ENCODE peak calls at places on chromosomes 1 and 21, in seven cellular contexts. R is mesenchymal stem cell, Y is H9, V is IMR-90, F is mesendoderm, K is trophoblast cell, M is H1. B is an unnamed sample.

GRCh38 chr1:181318858-181319235 is 164.5 kb upstream of the CACNA1E start:
- DNase-seq in R (no peak), Y (peak), V (peak), F (peak), K (no peak), M (no peak), B (no peak)

GRCh38 chr21:42555756-42556438 is 42.2 kb downstream of the SLC37A1 start:
- DNase-seq in R (no peak), Y (no peak), V (no peak), F (no peak), K (no peak), M (no peak), B (no peak)

GRCh38 chr1:63984257-63984626 is 210.4 kb downstream of the ROR1 start:
- DNase-seq in R (peak), Y (no peak), V (peak), F (no peak), K (no peak), M (no peak), B (no peak)

GRCh38 chr21:28138272-28138671 is 854.4 kb downstream of the LTN1 start:
- DNase-seq in R (peak), Y (no peak), V (peak), F (no peak), K (no peak), M (no peak), B (no peak)

GRCh38 chr1:183989078-183989577 is 48.4 kb downstream of the COLGALT2 start:
- DNase-seq in R (peak), Y (no peak), V (peak), F (peak), K (peak), M (no peak), B (no peak)

GRCh38 chr1:150146853-150147542 is 2.7 kb upstream of the PLEKHO1 start:
- DNase-seq in R (no peak), Y (peak), V (no peak), F (no peak), K (no peak), M (peak), B (no peak)

GRCh38 chr1:110171134-110171733 is 20.9 kb downstream of the SLC6A17 start:
- DNase-seq in R (no peak), Y (no peak), V (no peak), F (no peak), K (no peak), M (no peak), B (no peak)

GRCh38 chr1:5570931-5571330 is 421.3 kb downstream of the NPHP4 start:
- DNase-seq in R (no peak), Y (no peak), V (no peak), F (no peak), K (no peak), M (no peak), B (no peak)

GRCh38 chr1:15932612-15933011 is 43.3 kb downstream of the ZBTB17 start:
- DNase-seq in R (no peak), Y (no peak), V (no peak), F (no peak), K (no peak), M (no peak), B (no peak)

GRCh38 chr1:182193908-182194550 is 132.5 kb upstream of the ZNF648 start:
- DNase-seq in R (peak), Y (no peak), V (peak), F (no peak), K (peak), M (no peak), B (no peak)

GRCh38 chr1:114510235-114511047 is 562 bp downstream of the TRIM33 start:
- DNase-seq in R (peak), Y (peak), V (peak), F (peak), K (peak), M (peak), B (peak)

GRCh38 chr21:29237110-29238051 is 61.3 kb upstream of the BACH1 start:
- DNase-seq in R (no peak), Y (no peak), V (no peak), F (no peak), K (peak), M (no peak), B (peak)

GRCh38 chr1:206612129-206612876 is at the start of gene EIF2D:
- DNase-seq in R (peak), Y (peak), V (peak), F (peak), K (peak), M (peak), B (peak)

GRCh38 chr1:12144236-12144635 is 22.6 kb upstream of the TNFRSF1B start:
- DNase-seq in R (no peak), Y (no peak), V (no peak), F (no peak), K (peak), M (no peak), B (no peak)

GRCh38 chr1:10867138-10867721 is 70.8 kb upstream of the CASZ1 start:
- DNase-seq in R (peak), Y (peak), V (peak), F (peak), K (peak), M (peak), B (peak)

GRCh38 chr1:21891081-21891480 is 46.0 kb downstream of the HSPG2 start:
- DNase-seq in R (no peak), Y (no peak), V (no peak), F (no peak), K (no peak), M (no peak), B (no peak)

GRCh38 chr1:184297244-184297750 is 89.5 kb upstream of the C1orf21 start:
- DNase-seq in R (no peak), Y (no peak), V (no peak), F (no peak), K (no peak), M (no peak), B (no peak)

GRCh38 chr21:32991299-32991850 is 34.4 kb upstream of the OLIG2 start:
- DNase-seq in R (no peak), Y (no peak), V (no peak), F (no peak), K (no peak), M (no peak), B (peak)

GRCh38 chr1:193662030-193662429 is 475.6 kb upstream of the B3GALT2 start:
- DNase-seq in R (peak), Y (no peak), V (peak), F (no peak), K (no peak), M (no peak), B (no peak)

GRCh38 chr1:94884101-94884875 is 42.6 kb downstream of the CNN3 start:
- DNase-seq in R (no peak), Y (peak), V (peak), F (peak), K (peak), M (peak), B (peak)

GRCh38 chr1:22976461-22977243 is 4.0 kb upstream of the LACTBL1 start:
- DNase-seq in R (peak), Y (peak), V (peak), F (peak), K (peak), M (peak), B (peak)

GRCh38 chr1:181189691-181190361 is 101.3 kb downstream of the IER5 start:
- DNase-seq in R (peak), Y (peak), V (peak), F (peak), K (peak), M (peak), B (peak)

GRCh38 chr1:40003156-40004093 is 37.1 kb upstream of the CAP1 start:
- DNase-seq in R (no peak), Y (no peak), V (no peak), F (no peak), K (no peak), M (no peak), B (no peak)

GRCh38 chr1:162908780-162909179 is 47.8 kb upstream of the CCDC190 start:
- DNase-seq in R (peak), Y (no peak), V (peak), F (no peak), K (no peak), M (no peak), B (no peak)

GRCh38 chr1:234018816-234019215 is 114.3 kb downstream of the SLC35F3 start:
- DNase-seq in R (no peak), Y (no peak), V (no peak), F (no peak), K (no peak), M (no peak), B (no peak)

GRCh38 chr1:204962742-204963632 is 80.0 kb upstream of the CNTN2 start:
- DNase-seq in R (no peak), Y (no peak), V (no peak), F (no peak), K (no peak), M (no peak), B (no peak)

GRCh38 chr1:156625436-156626078 is 6.3 kb downstream of the HAPLN2 start:
- DNase-seq in R (peak), Y (no peak), V (peak), F (peak), K (peak), M (peak), B (no peak)

GRCh38 chr1:17437260-17438175 is 2.0 kb downstream of the RCC2 start:
- DNase-seq in R (peak), Y (no peak), V (peak), F (peak), K (peak), M (peak), B (peak)

GRCh38 chr1:22471078-22471477 is 19.4 kb downstream of the ZBTB40 start:
- DNase-seq in R (peak), Y (no peak), V (peak), F (no peak), K (no peak), M (no peak), B (no peak)

GRCh38 chr1:229167356-229167755 is 103.6 kb upstream of the RAB4A start:
- DNase-seq in R (no peak), Y (no peak), V (no peak), F (no peak), K (no peak), M (no peak), B (no peak)

GRCh38 chr21:36028127-36029069 is 31.9 kb downstream of the SETD4 start:
- DNase-seq in R (peak), Y (peak), V (peak), F (peak), K (peak), M (peak), B (peak)

GRCh38 chr1:236753964-236754363 is 41.1 kb upstream of the MTR start:
- DNase-seq in R (no peak), Y (no peak), V (no peak), F (no peak), K (no peak), M (no peak), B (no peak)

GRCh38 chr1:244140420-244140819 is 89.3 kb downstream of the ZBTB18 start:
- DNase-seq in R (no peak), Y (no peak), V (no peak), F (no peak), K (no peak), M (no peak), B (no peak)

DNA sequence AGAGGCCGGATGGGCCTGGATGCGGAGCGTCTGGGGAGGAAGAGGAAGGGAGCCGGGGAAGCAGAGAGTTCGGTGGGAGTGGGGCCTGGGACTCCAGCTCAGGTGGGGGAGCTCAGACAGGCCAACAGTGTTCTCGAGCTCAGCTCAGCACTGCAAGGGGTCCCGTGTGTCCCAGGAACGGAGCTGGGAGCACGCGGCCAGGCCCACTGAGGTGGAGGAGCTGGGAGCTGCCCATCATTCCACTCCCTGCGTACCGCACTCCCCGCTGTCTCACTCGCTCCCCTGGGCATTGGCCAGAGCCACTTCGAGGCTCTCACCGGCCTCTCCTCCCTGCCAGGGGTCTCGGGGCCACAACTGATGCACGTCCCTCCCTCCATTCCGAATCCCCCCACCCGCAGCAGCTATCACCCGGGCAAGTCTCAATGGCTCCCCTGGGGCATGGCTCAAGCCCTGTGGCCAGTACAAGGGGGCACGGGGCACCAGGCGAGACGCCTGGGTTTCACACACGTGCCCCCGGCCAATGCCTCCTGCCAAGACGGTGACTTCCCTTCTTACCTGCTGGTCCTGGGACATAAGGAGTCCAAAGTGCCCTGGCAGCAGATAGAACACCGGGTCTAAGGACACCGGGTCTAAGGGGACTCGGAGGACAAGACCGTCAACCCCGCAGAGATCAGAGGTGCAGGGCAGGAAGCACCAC is 30.3 kb upstream of the COL6A2 start:
- DNase-seq in R (no peak), Y (peak), V (no peak), F (no peak), K (no peak), M (no peak), B (no peak)
- H2BK5ac ChIP-seq in R (no peak), Y (no peak), V (peak), F (no peak), K (no peak), M (no peak), B (no peak)

DNA sequence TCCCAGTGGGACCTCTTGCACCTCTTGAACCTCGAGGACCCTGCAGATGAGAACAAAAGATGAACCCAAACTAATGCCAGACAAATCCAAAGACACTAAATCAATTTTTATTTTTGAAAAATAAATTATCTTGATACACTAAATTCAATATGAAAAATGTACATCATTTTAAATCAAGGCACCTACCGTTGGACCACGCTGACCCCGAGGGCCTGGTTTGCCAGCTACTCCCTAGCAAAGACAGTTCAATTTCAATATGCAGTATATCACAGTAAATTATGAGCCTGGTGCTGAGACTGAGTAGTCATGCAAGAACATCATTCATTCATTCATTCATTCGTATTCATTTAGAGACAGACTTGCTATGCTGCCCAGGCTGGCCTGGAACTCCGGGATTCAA is 129.4 kb downstream of the COL11A1 start:
- DNase-seq in R (no peak), Y (no peak), V (no peak), F (no peak), K (no peak), M (no peak), B (no peak)
- H2BK5ac ChIP-seq in R (no peak), Y (no peak), V (no peak), F (no peak), K (no peak), M (no peak), B (no peak)

GRCh38 chr21:46478910-46479309 is 20.2 kb downstream of the DIP2A start:
- DNase-seq in R (no peak), Y (no peak), V (no peak), F (no peak), K (no peak), M (no peak), B (no peak)

GRCh38 chr21:46477765-46478164 is 19.1 kb downstream of the DIP2A start:
- DNase-seq in R (no peak), Y (no peak), V (peak), F (no peak), K (peak), M (no peak), B (no peak)

GRCh38 chr21:46482846-46483231 is 24.1 kb downstream of the DIP2A start:
- DNase-seq in R (no peak), Y (no peak), V (no peak), F (no peak), K (no peak), M (no peak), B (no peak)

GRCh38 chr21:46482225-46482845 is 23.6 kb downstream of the DIP2A start:
- DNase-seq in R (no peak), Y (no peak), V (no peak), F (no peak), K (peak), M (no peak), B (no peak)

GRCh38 chr21:46480466-46480865 is 21.8 kb downstream of the DIP2A start:
- DNase-seq in R (no peak), Y (no peak), V (no peak), F (no peak), K (no peak), M (no peak), B (no peak)
- H2BK5ac ChIP-seq in R (no peak), Y (no peak), V (no peak), F (no peak), K (no peak), M (no peak), B (no peak)

GRCh38 chr1:84919461-84919970 is 26.5 kb upstream of the LPAR3 start:
- DNase-seq in R (no peak), Y (no peak), V (no peak), F (no peak), K (peak), M (peak), B (no peak)
- H2BK5ac ChIP-seq in R (no peak), Y (no peak), V (no peak), F (no peak), K (no peak), M (no peak), B (no peak)

GRCh38 chr1:52572387-52572786 is 19.5 kb upstream of the TUT4 start:
- DNase-seq in R (no peak), Y (no peak), V (no peak), F (no peak), K (no peak), M (no peak), B (no peak)
- H2BK5ac ChIP-seq in R (no peak), Y (no peak), V (no peak), F (no peak), K (no peak), M (no peak), B (no peak)

B was measured in neuronal stem cell.